ENCODE peak calls at places on chromosomes 4 and X, in ten cellular contexts. X is Karpas-422; Y is A172; U is NCI-H748 treated with DMSO at 0.1 percent for 48 hours; S is DMS153; G is activated gamma-delta T cell treated with anti-CD3 and anti-CD28 coated beads, Interleukin-2, amount 50 U/mL, for 16 hours; K is epithelial cell of prostate; Q is GM04504; H is HepG2; V is C1 segment of cervical spinal cord. T is an unnamed sample.

GRCh38 chr4:4919926-4920325 is 60.5 kb downstream of the MSX1 start:
- DNase-seq in S (no peak), X (no peak), K (no peak), H (no peak), G (no peak), Q (peak; percentile 52), U (no peak), Y (peak; percentile 4), V (no peak), T (no peak)

GRCh38 chr4:55184600-55185523 is 59.5 kb upstream of the KDR start:
- DNase-seq in Q (no peak), V (no peak), H (peak; percentile 35), G (no peak), Y (no peak), K (peak; percentile 56), U (peak; percentile 51), X (peak; percentile 78), S (no peak), T (no peak)

GRCh38 chr4:158873795-158874359 is 105.1 kb downstream of the FNIP2 start:
- DNase-seq in Q (peak; percentile 28), V (no peak), H (peak; percentile 5), S (no peak), X (no peak), K (peak; percentile 82), Y (peak; percentile 84), G (no peak), U (no peak), T (no peak)

GRCh38 chr4:53847935-53848334 is 216.5 kb downstream of the CHIC2 start:
- DNase-seq in G (no peak), H (peak; percentile 17), V (no peak), S (no peak), X (peak; percentile 35), Q (no peak), K (no peak), U (no peak), Y (no peak), T (no peak)

GRCh38 chrX:119817130-119817690 is 25.8 kb upstream of the RPL39 start:
- DNase-seq in G (no peak), S (no peak), X (no peak), Q (no peak), Y (no peak), H (no peak), U (no peak), K (no peak), V (no peak), T (no peak)

GRCh38 chr4:8539661-8540060 is 40.5 kb upstream of the GPR78 start:
- DNase-seq in K (no peak), S (no peak), Q (no peak), Y (no peak), G (no peak), U (no peak), V (no peak), X (no peak), H (no peak), T (no peak)

GRCh38 chr4:134200811-134201215 is 776 bp downstream of the PABPC4L start:
- DNase-seq in X (no peak), Y (no peak), Q (no peak), G (no peak), U (no peak), H (no peak), S (no peak), V (no peak), K (no peak), T (no peak)

GRCh38 chr4:3047464-3048286 is 26.7 kb downstream of the HTT-AS start:
- DNase-seq in U (peak; percentile 6), Y (peak; percentile 64), X (peak; percentile 80), K (no peak), H (peak; percentile 57), S (no peak), G (peak; percentile 56), Q (peak; percentile 24), V (no peak), T (peak; percentile 39)

GRCh38 chrX:16578218-16578617 is 71.7 kb upstream of the S100G start:
- DNase-seq in G (no peak), H (no peak), U (no peak), Y (peak; percentile 21), X (no peak), Q (peak; percentile 45), V (no peak), S (no peak), K (no peak), T (no peak)

GRCh38 chr4:101251261-101251660 is 96.1 kb downstream of the PPP3CA start:
- DNase-seq in G (no peak), Q (no peak), V (no peak), H (no peak), S (no peak), Y (no peak), K (no peak), X (no peak), U (peak; percentile 26), T (no peak)

GRCh38 chr4:139443661-139444060 is 10.3 kb upstream of the RAB33B start:
- DNase-seq in V (no peak), X (no peak), U (no peak), S (no peak), K (no peak), G (no peak), Q (no peak), H (no peak), Y (no peak), T (no peak)

GRCh38 chrX:69493766-69494165 is 10.4 kb upstream of the NALF2 start:
- DNase-seq in V (no peak), Q (no peak), H (no peak), K (no peak), X (no peak), Y (no peak), U (no peak), G (no peak), S (no peak), T (no peak)

T was measured in occipital lobe.